ENCODE peak calls at places on chromosomes 2 and 18, in seven cellular contexts. O is K562, G is HCT116, N is GM12878, U is SK-N-SH, Z is HepG2, F is H1. Q is an unnamed sample.

GRCh38 chr2:106183093-106183837 is 10.8 kb downstream of the UXS1 start:
- DNase-seq in F (no peak), N (no peak), U (no peak), Z (no peak), O (no peak), G (no peak), Q (no peak)

GRCh38 chr2:60530660-60531276 is 22.7 kb downstream of the BCL11A start:
- DNase-seq in G (no peak), F (no peak), U (peak; percentile 72), O (peak; percentile 34), Z (peak; percentile 84), N (no peak), Q (no peak)

GRCh38 chr2:123688504-123688903 is 336.6 kb upstream of the CNTNAP5 start:
- DNase-seq in O (no peak), F (no peak), Z (no peak), G (no peak), U (no peak), N (no peak), Q (no peak)

GRCh38 chr2:199339826-199340605 is 117.7 kb downstream of the SATB2 start:
- DNase-seq in U (no peak), Z (no peak), G (no peak), F (no peak), N (no peak), O (no peak), Q (no peak)

GRCh38 chr18:67043276-67043675 is 439.4 kb upstream of the CDH19 start:
- DNase-seq in N (no peak), Z (no peak), F (no peak), U (no peak), O (no peak), G (no peak), Q (no peak)

GRCh38 chr2:164388511-164388910 is 232.8 kb downstream of the GRB14 start:
- DNase-seq in U (no peak), Z (peak; percentile 51), F (peak; percentile 44), G (no peak), O (no peak), N (peak; percentile 3), Q (no peak)

GRCh38 chr2:49146412-49146811 is 7.9 kb downstream of the FSHR start:
- DNase-seq in N (no peak), G (no peak), Z (no peak), O (no peak), F (no peak), U (no peak), Q (no peak)

GRCh38 chr2:72148391-72148974 is 821 bp upstream of the CYP26B1 start:
- DNase-seq in G (no peak), Z (no peak), U (peak; percentile 71), N (no peak), F (no peak), O (peak; percentile 47), Q (no peak)

GRCh38 chr18:56532176-56532840 is 106.1 kb downstream of the TXNL1 start:
- DNase-seq in Z (no peak), G (no peak), N (peak; percentile 71), U (no peak), O (no peak), F (no peak), Q (no peak)

GRCh38 chr2:35409762-35410161 is 945.8 kb upstream of the CRIM1 start:
- DNase-seq in O (no peak), F (no peak), G (no peak), N (no peak), Z (no peak), U (no peak), Q (no peak)

GRCh38 chr18:28718696-28719095 is 541.8 kb upstream of the CDH2 start:
- DNase-seq in U (no peak), F (no peak), N (no peak), O (no peak), Z (no peak), G (no peak), Q (no peak)

GRCh38 chr2:96856776-96857673 is 791 bp downstream of the ANKRD39 start:
- DNase-seq in U (no peak), N (no peak), G (no peak), Z (peak; percentile 47), O (no peak), F (no peak), Q (peak; percentile 19)

GRCh38 chr2:22788749-22789148 is 596.2 kb upstream of the KLHL29 start:
- DNase-seq in O (no peak), N (no peak), F (no peak), G (no peak), U (no peak), Z (no peak), Q (no peak)

GRCh38 chr2:156165742-156166141 is 166.8 kb downstream of the NR4A2 start:
- DNase-seq in N (no peak), F (no peak), O (no peak), G (no peak), U (no peak), Z (no peak), Q (peak; percentile 35)

GRCh38 chr2:234681206-234681605 is 184.3 kb upstream of the ARL4C start:
- DNase-seq in O (no peak), F (no peak), N (no peak), G (no peak), U (no peak), Z (no peak), Q (no peak)

GRCh38 chr2:231549446-231550239 is 19.4 kb upstream of the NMUR1 start:
- DNase-seq in U (no peak), N (no peak), O (no peak), G (no peak), Z (no peak), F (no peak), Q (no peak)

GRCh38 chr18:40094441-40094840 is 1860.6 kb upstream of the PIK3C3 start:
- DNase-seq in N (no peak), U (no peak), G (no peak), Z (no peak), O (no peak), F (no peak), Q (no peak)
- TF ChIP-seq JUND in N (no peak), U (no peak), G (no peak), Z (no peak), O (no peak), F (no peak), Q (no peak)

GRCh38 chr18:59987102-59987501 is 87.3 kb downstream of the PMAIP1 start:
- DNase-seq in U (no peak), O (no peak), G (no peak), Z (no peak), N (no peak), F (no peak), Q (no peak)
- TF ChIP-seq JUND in U (no peak), O (no peak), G (no peak), Z (no peak), N (no peak), F (no peak), Q (no peak)

DNA sequence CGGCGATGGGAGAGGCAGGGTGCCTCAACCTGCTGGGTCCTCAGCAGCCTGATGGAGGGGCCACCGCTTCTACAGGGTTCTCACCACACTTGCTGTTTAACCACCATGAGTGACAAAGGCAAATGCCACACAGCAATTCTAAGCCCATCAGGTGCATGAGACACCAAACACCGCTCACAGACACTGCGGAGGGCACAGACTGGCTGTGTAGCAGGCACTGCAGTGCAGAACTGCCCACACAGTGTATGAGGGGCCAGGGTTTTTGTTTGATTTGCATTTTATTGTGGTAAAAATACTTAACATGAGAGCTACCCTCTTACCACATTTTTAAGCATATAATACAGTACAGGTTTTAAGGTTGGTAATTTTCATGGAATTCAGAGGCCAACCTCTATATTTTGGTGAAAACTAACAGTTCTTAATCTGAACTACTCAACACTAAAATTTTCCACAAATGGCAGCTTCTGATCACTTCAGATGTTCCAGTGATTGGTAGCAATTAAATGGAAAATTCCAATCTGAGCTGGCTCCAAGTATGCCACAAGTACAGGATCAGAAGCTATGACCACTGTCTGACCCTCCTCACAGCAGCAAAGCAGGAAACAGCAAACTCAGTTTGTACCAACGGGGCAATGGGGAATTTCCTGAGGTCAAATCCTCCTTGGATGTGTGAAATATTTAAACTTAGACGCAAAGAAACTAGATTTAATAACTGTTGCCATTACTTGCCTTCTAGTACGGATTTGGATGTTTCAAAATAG is 67.7 kb downstream of the FAM210A start:
- DNase-seq in N (no peak), Z (no peak), G (no peak), O (no peak), F (no peak), U (no peak), Q (no peak)
- TF ChIP-seq JUND in N (no peak), Z (no peak), G (no peak), O (no peak), F (no peak), U (no peak), Q (no peak)

GRCh38 chr2:136376798-136377211 is 258.9 kb upstream of the CXCR4 start:
- DNase-seq in N (no peak), U (no peak), Z (no peak), F (no peak), G (no peak), O (no peak), Q (no peak)
- TF ChIP-seq JUND in N (no peak), U (no peak), Z (no peak), F (no peak), G (no peak), O (no peak), Q (no peak)

GRCh38 chr2:201342923-201343322 is 14.2 kb downstream of the FLACC1 start:
- DNase-seq in N (no peak), U (no peak), F (no peak), Z (no peak), O (no peak), G (no peak), Q (no peak)
- TF ChIP-seq JUND in N (no peak), U (no peak), F (no peak), Z (no peak), O (no peak), G (no peak), Q (no peak)

GRCh38 chr2:45851576-45852304 is 200.3 kb downstream of the PRKCE start:
- DNase-seq in Z (no peak), F (no peak), U (no peak), O (no peak), G (no peak), N (no peak), Q (peak; percentile 9)
- TF ChIP-seq JUND in Z (no peak), F (no peak), U (peak; percentile 50), O (no peak), G (no peak), N (no peak), Q (no peak)